ENCODE peak calls at places on chromosome 9, in seven cellular contexts. R is tibial nerve; O is HS-5; G is T follicular helper cell; V is activated CD8-positive, alpha-beta memory T cell treated with anti-CD3 and anti-CD28 coated beads for 48 hours; J is SK-MEL-5; X is amygdala. B is an unnamed sample.

GRCh38 chr9:14348241-14349140 is 34.5 kb upstream of the NFIB start:
- DNase-seq in R (no peak), O (no peak), G (no peak), V (no peak), J (no peak), X (no peak), B (peak; percentile 41)

GRCh38 chr9:99906403-99907207 is at the start of gene STX17:
- DNase-seq in R (peak; percentile 71), O (peak; percentile 37), G (peak; percentile 73), V (peak; percentile 63), J (peak; percentile 76), X (peak; percentile 82), B (peak; percentile 78)

GRCh38 chr9:107827304-107827703 is 337.7 kb upstream of the KLF4 start:
- DNase-seq in R (no peak), O (no peak), G (no peak), V (no peak), J (no peak), X (no peak), B (no peak)

GRCh38 chr9:128349125-128349524 is 8.8 kb downstream of the SLC27A4 start:
- DNase-seq in R (no peak), O (no peak), G (no peak), V (no peak), J (no peak), X (no peak), B (no peak)

GRCh38 chr9:33130501-33130900 is 36.6 kb downstream of the B4GALT1 start:
- DNase-seq in R (no peak), O (no peak), G (no peak), V (no peak), J (no peak), X (no peak), B (no peak)

GRCh38 chr9:32728181-32728580 is 55.2 kb upstream of the TMEM215 start:
- DNase-seq in R (no peak), O (no peak), G (no peak), V (no peak), J (no peak), X (no peak), B (no peak)

GRCh38 chr9:113919422-113919821 is 43.3 kb downstream of the ZNF618 start:
- DNase-seq in R (no peak), O (no peak), G (no peak), V (no peak), J (no peak), X (no peak), B (no peak)

GRCh38 chr9:111186021-111186420 is 144.0 kb downstream of the OR2K2 start:
- DNase-seq in R (no peak), O (no peak), G (no peak), V (no peak), J (no peak), X (no peak), B (no peak)

GRCh38 chr9:89505048-89505447 is 7.1 kb upstream of the SEMA4D start:
- DNase-seq in R (no peak), O (no peak), G (no peak), V (no peak), J (no peak), X (no peak), B (no peak)

GRCh38 chr9:71681104-71681707 is 87.1 kb downstream of the CEMIP2 start:
- DNase-seq in R (no peak), O (no peak), G (no peak), V (no peak), J (no peak), X (no peak), B (no peak)

GRCh38 chr9:23829580-23830458 is 3.8 kb upstream of the ELAVL2 start:
- DNase-seq in R (no peak), O (no peak), G (no peak), V (no peak), J (no peak), X (no peak), B (peak; percentile 58)

GRCh38 chr9:116115731-116116353 is 37.7 kb upstream of the PAPPA start:
- DNase-seq in R (no peak), O (no peak), G (no peak), V (no peak), J (no peak), X (no peak), B (no peak)

GRCh38 chr9:95570646-95571045 is 53.9 kb upstream of the PTCH1 start:
- DNase-seq in R (no peak), O (no peak), G (no peak), V (no peak), J (no peak), X (no peak), B (no peak)

GRCh38 chr9:84121991-84122523 is 141.5 kb downstream of the RMI1 start:
- DNase-seq in R (peak; percentile 6), O (no peak), G (no peak), V (no peak), J (peak; percentile 53), X (no peak), B (no peak)

GRCh38 chr9:71685988-71686387 is 82.3 kb downstream of the CEMIP2 start:
- DNase-seq in R (no peak), O (no peak), G (no peak), V (no peak), J (no peak), X (no peak), B (no peak)

GRCh38 chr9:96620155-96620514 is 492 bp upstream of the CDC14B start:
- DNase-seq in R (no peak), O (no peak), G (no peak), V (no peak), J (no peak), X (no peak), B (no peak)

GRCh38 chr9:128800061-128800460 is 13.0 kb downstream of the TBC1D13 start:
- DNase-seq in R (no peak), O (no peak), G (no peak), V (no peak), J (no peak), X (no peak), B (no peak)

GRCh38 chr9:20732118-20732517 is 48.1 kb downstream of the FOCAD start:
- DNase-seq in R (no peak), O (peak; percentile 87), G (no peak), V (no peak), J (no peak), X (no peak), B (no peak)

GRCh38 chr9:109725460-109725859 is 54.5 kb upstream of the PALM2AKAP2 start:
- DNase-seq in R (no peak), O (no peak), G (no peak), V (no peak), J (no peak), X (no peak), B (no peak)

GRCh38 chr9:109934499-109935214 is 154.7 kb downstream of the PALM2AKAP2 start:
- DNase-seq in R (no peak), O (no peak), G (no peak), V (no peak), J (no peak), X (no peak), B (no peak)

GRCh38 chr9:112631313-112631712 is 86.6 kb downstream of the INIP start:
- DNase-seq in R (no peak), O (no peak), G (no peak), V (no peak), J (no peak), X (no peak), B (no peak)

GRCh38 chr9:1954238-1954637 is 60.9 kb upstream of the SMARCA2 start:
- DNase-seq in R (no peak), O (no peak), G (no peak), V (no peak), J (no peak), X (no peak), B (no peak)

GRCh38 chr9:137298401-137298982 is 3.6 kb downstream of the NRARP start:
- DNase-seq in R (no peak), O (no peak), G (no peak), V (no peak), J (no peak), X (no peak), B (no peak)

GRCh38 chr9:13113751-13114150 is 165.7 kb downstream of the MPDZ start:
- DNase-seq in R (no peak), O (peak; percentile 4), G (no peak), V (no peak), J (no peak), X (no peak), B (no peak)

GRCh38 chr9:124008307-124008854 is 3.2 kb upstream of the LHX2 start:
- DNase-seq in R (no peak), O (no peak), G (no peak), V (no peak), J (no peak), X (no peak), B (no peak)

B was measured in mesothelial cell of epicardium.